ENCODE peak calls at places on chromosomes 2 and 18, in nine cellular contexts. L is mesenchymal stem cell, Y is SJCRH30, C is MM.1S, Z is right lobe of liver, N is cardiac muscle cell, H is endodermal cell, S is right atrium auricular region, Q is osteoblast. T is an unnamed sample.

GRCh38 chr18:37450434-37451133 is 115.0 kb downstream of the CELF4 start:
- DNase-seq in L (peak), Y (peak), C (no peak), Z (no peak), N (peak), H (peak), S (no peak), Q (peak), T (no peak)

GRCh38 chr18:32072321-32072720 is 19.4 kb upstream of the RNF138 start:
- DNase-seq in L (no peak), Y (no peak), C (peak), Z (no peak), N (no peak), H (no peak), S (no peak), Q (no peak), T (no peak)

GRCh38 chr2:121135168-121135853 is 149.7 kb downstream of the TFCP2L1 start:
- DNase-seq in L (no peak), Y (no peak), C (no peak), Z (no peak), N (no peak), H (no peak), S (no peak), Q (no peak), T (no peak)

GRCh38 chr18:76461692-76462325 is 33.2 kb downstream of the ZNF516 start:
- DNase-seq in L (no peak), Y (no peak), C (no peak), Z (no peak), N (no peak), H (no peak), S (peak), Q (peak), T (no peak)

GRCh38 chr18:58272209-58272608 is 228.2 kb downstream of the NEDD4L start:
- DNase-seq in L (no peak), Y (no peak), C (no peak), Z (no peak), N (no peak), H (no peak), S (no peak), Q (no peak), T (no peak)

GRCh38 chr2:223121317-223121716 is 69.3 kb downstream of the KCNE4 start:
- DNase-seq in L (no peak), Y (no peak), C (no peak), Z (no peak), N (no peak), H (no peak), S (no peak), Q (no peak), T (no peak)

GRCh38 chr2:238426568-238427434 is at the start of gene ASB1:
- DNase-seq in L (peak), Y (peak), C (peak), Z (peak), N (peak), H (peak), S (peak), Q (peak), T (peak)

GRCh38 chr18:51153659-51154371 is 43.7 kb downstream of the MEX3C start:
- DNase-seq in L (no peak), Y (peak), C (peak), Z (no peak), N (no peak), H (no peak), S (no peak), Q (no peak), T (no peak)

GRCh38 chr2:66481100-66481549 is 46.2 kb downstream of the MEIS1 start:
- DNase-seq in L (peak), Y (no peak), C (no peak), Z (no peak), N (peak), H (peak), S (no peak), Q (no peak), T (peak)

GRCh38 chr2:167752734-167753133 is 494.7 kb downstream of the STK39 start:
- DNase-seq in L (no peak), Y (no peak), C (no peak), Z (no peak), N (no peak), H (no peak), S (no peak), Q (no peak), T (no peak)

GRCh38 chr2:131801210-131801744 is 273.6 kb downstream of the CCDC74A start:
- DNase-seq in L (no peak), Y (no peak), C (no peak), Z (no peak), N (no peak), H (no peak), S (no peak), Q (peak), T (no peak)
- H3K27ac ChIP-seq in L (no peak), Y (no peak), C (no peak), Z (no peak), N (no peak), H (no peak), S (no peak), Q (no peak), T (no peak)

DNA sequence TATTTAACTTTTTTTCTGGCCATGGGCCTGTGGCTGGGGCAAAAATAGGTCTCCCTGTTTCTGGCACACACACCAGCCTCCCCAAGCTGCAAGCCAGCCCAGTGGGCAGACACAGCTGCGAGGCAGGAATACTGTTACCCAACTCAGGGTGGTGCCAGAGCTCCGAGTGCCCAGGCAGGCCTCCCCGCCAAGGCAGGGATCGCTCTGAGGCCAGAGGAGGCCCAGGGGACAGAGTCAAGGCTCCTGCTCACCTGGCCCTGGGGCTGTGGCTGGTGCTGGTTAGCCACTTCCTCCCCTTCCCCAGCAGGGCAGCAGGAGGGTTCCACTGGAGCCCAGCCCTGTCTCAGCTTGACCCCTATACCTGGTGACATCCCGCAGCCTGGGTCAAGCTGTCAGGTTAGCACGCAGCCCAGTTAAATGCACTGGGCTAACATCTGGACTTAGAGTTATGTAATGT is 67.1 kb upstream of the EPAS1 start:
- DNase-seq in L (no peak), Y (no peak), C (no peak), Z (peak), N (no peak), H (peak), S (no peak), Q (no peak), T (no peak)
- H3K27ac ChIP-seq in L (peak), Y (no peak), C (no peak), Z (peak), N (no peak), H (no peak), S (no peak), Q (peak), T (no peak)

GRCh38 chr18:23357992-23358594 is 95.0 kb upstream of the RIOK3 start:
- DNase-seq in L (no peak), Y (no peak), C (no peak), Z (peak), N (no peak), H (no peak), S (peak), Q (no peak), T (no peak)
- H3K27ac ChIP-seq in L (no peak), Y (no peak), C (peak), Z (peak), N (no peak), H (no peak), S (peak), Q (peak), T (no peak)

DNA sequence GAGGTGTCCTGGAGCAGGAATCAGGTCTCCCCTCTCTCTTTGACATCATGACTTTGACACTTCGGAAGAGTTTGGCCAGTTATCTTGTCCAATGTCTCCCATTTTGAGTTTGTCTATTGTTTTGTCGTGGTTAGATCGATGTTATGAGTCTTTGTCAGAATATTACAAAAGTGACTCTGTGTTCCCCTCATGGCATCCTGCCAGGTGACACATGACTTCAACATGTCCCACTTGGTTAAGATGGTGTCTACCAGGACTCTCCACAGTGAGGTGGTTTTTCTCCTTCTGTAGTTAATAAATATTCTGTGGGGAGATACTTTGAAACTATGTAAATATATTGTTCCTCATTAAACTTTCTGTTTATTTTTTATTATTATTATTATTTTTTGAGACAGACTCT is 76.6 kb upstream of the BZW1 start:
- DNase-seq in L (no peak), Y (no peak), C (no peak), Z (no peak), N (no peak), H (no peak), S (no peak), Q (peak), T (no peak)
- H3K27ac ChIP-seq in L (no peak), Y (no peak), C (no peak), Z (no peak), N (no peak), H (no peak), S (no peak), Q (no peak), T (no peak)

DNA sequence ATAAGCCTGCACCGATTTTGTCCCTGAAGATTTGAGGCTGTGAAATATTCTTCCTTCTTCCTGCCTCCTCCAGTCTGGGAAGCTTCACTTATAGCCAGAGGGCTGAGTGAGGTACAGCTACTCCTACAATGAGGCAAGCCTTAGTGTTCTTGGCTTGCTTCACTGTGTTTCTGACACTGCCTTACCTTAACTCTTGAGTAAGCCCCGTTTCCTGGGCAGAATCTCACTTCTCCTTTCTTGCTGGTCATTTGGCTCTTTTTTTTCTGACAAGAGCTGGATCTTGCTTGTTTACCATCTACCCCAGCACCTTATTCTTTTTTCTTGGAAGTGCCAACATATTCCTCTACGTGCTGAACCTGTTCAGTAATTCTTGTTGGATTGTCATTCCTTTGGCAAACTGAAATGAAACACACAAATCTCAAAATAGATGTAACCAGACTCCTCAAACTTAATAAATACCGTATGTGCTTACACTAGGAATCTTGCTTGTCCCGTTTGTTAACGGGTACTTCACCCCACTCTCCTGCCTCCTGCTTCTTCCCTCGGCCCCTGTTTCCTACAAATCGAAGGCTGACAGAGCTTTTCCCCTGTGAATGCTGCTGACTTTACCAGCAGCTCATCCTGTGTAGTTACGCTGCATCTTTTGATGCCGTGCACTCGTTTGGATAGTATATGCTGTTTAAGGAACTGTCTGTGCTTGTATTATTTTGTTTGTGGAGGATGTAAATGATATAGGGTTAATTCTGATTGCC is 132.1 kb downstream of the FMNL2 start:
- DNase-seq in L (no peak), Y (no peak), C (peak), Z (no peak), N (no peak), H (no peak), S (no peak), Q (no peak), T (no peak)
- H3K27ac ChIP-seq in L (no peak), Y (no peak), C (peak), Z (peak), N (no peak), H (no peak), S (peak), Q (no peak), T (peak)

DNA sequence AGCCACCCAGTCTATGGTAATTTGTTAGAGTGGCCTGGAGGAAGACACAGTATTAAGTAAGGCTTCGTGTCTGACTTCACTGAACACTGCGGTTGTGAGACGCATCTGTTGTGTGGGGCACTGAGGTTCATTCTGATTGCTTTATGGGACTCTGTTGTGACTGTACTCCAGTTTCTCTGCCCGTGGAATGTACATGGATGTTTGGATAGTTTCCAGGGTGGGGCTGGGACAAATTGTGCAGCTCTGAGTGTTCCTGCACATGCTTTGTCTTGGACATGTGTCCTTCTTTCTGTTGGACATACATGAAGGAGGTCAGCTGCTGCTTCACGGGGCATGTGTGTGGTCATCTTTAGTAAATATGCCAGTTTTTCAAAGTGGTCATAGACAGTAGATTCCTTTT is 58.5 kb downstream of the ODC1 start:
- DNase-seq in L (peak), Y (no peak), C (no peak), Z (no peak), N (no peak), H (no peak), S (no peak), Q (no peak), T (no peak)
- H3K27ac ChIP-seq in L (no peak), Y (no peak), C (no peak), Z (no peak), N (no peak), H (no peak), S (no peak), Q (no peak), T (no peak)

GRCh38 chr2:174595415-174595814 is 2.2 kb downstream of the WIPF1 start:
- DNase-seq in L (no peak), Y (no peak), C (peak), Z (no peak), N (no peak), H (no peak), S (no peak), Q (no peak), T (no peak)

GRCh38 chr2:174593041-174593440 is 4.6 kb downstream of the WIPF1 start:
- DNase-seq in L (no peak), Y (no peak), C (no peak), Z (no peak), N (no peak), H (no peak), S (no peak), Q (no peak), T (no peak)

GRCh38 chr2:174593574-174594203 is 3.9 kb downstream of the WIPF1 start:
- DNase-seq in L (peak), Y (peak), C (peak), Z (no peak), N (no peak), H (no peak), S (no peak), Q (no peak), T (no peak)

GRCh38 chr2:174595904-174596397 is 1.7 kb downstream of the WIPF1 start:
- DNase-seq in L (no peak), Y (no peak), C (peak), Z (no peak), N (no peak), H (no peak), S (no peak), Q (no peak), T (no peak)

DNA sequence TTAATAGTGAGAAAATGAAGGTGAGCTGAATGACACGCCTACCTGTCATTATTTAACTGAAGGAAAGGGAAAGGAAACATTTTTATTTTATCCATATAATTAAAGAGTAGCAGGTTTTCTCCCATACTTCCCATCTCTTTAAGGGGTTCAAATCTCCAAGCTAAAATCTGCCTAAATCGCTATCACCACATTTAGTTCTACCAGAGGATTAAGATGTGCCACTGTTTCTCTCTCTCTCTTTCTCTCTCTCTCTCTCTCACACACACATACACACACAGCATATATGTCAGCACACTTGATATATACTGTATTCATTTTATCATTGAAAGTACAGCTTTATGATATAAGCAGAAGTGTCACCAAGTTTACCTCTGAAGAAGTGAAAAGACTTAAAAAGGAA is 3.2 kb downstream of the WIPF1 start:
- DNase-seq in L (no peak), Y (no peak), C (peak), Z (no peak), N (no peak), H (no peak), S (no peak), Q (no peak), T (no peak)
- H3K27ac ChIP-seq in L (no peak), Y (peak), C (peak), Z (peak), N (no peak), H (no peak), S (peak), Q (peak), T (no peak)

GRCh38 chr2:69305712-69306611 is 81.1 kb downstream of the GFPT1 start:
- DNase-seq in L (no peak), Y (no peak), C (no peak), Z (no peak), N (no peak), H (peak), S (no peak), Q (peak), T (no peak)
- H3K27ac ChIP-seq in L (no peak), Y (no peak), C (no peak), Z (peak), N (no peak), H (no peak), S (peak), Q (peak), T (no peak)